ENCODE peak calls at places on chromosomes 16 and 17, in four cellular contexts. I is sigmoid colon, X is GM20000, T is NB4. G is an unnamed sample.

GRCh38 chr17:58507123-58507634 is 7.3 kb downstream of the MTMR4 start:
- DNase-seq in I (no peak), T (peak), X (no peak), G (no peak)

GRCh38 chr17:43352579-43352978 is 46.2 kb upstream of the ARL4D start:
- DNase-seq in I (no peak), X (no peak), T (no peak), G (no peak)

GRCh38 chr16:66135376-66135775 is 231.1 kb upstream of the CDH5 start:
- DNase-seq in X (no peak), T (no peak), I (peak), G (no peak)

GRCh38 chr17:17877548-17878358 is 41.0 kb upstream of the SREBF1 start:
- DNase-seq in I (peak), X (no peak), T (no peak), G (no peak)

GRCh38 chr17:77408284-77408683 is 267.5 kb downstream of the SEC14L1 start:
- DNase-seq in T (no peak), X (no peak), I (no peak), G (no peak)

GRCh38 chr16:57260294-57260929 is 15.4 kb downstream of the ARL2BP start:
- DNase-seq in T (peak), X (peak), I (peak), G (peak)

GRCh38 chr17:1714488-1714979 is 4.4 kb upstream of the TLCD2 start:
- DNase-seq in X (no peak), I (peak), T (peak), G (no peak)

GRCh38 chr17:78865682-78866390 is 25.2 kb upstream of the USP36 start:
- DNase-seq in I (peak), X (peak), T (peak), G (no peak)

GRCh38 chr16:86574646-86575045 is 3.7 kb upstream of the FOXL1 start:
- DNase-seq in T (no peak), I (no peak), X (no peak), G (no peak)

GRCh38 chr17:61492759-61493526 is 40.7 kb downstream of the TBX4 start:
- DNase-seq in X (no peak), T (no peak), I (no peak), G (no peak)

GRCh38 chr16:85185281-85185680 is 73.0 kb upstream of the CIBAR2 start:
- DNase-seq in X (no peak), T (no peak), I (no peak), G (no peak)

GRCh38 chr17:70022175-70022574 is 52.9 kb upstream of the KCNJ16 start:
- DNase-seq in X (no peak), T (no peak), I (no peak), G (no peak)

GRCh38 chr16:64083428-64084129 is 1038.3 kb downstream of the CDH11 start:
- DNase-seq in T (no peak), X (no peak), I (no peak), G (no peak)

GRCh38 chr16:1612320-1613111 is at the start of gene CRAMP1:
- DNase-seq in I (peak), T (peak), X (peak), G (no peak)

GRCh38 chr16:78392585-78393195 is 293.2 kb downstream of the WWOX start:
- DNase-seq in I (no peak), X (no peak), T (no peak), G (no peak)

GRCh38 chr16:78396673-78397072 is 297.2 kb downstream of the WWOX start:
- DNase-seq in T (peak), I (no peak), X (no peak), G (no peak)

GRCh38 chr16:78390828-78391227 is 291.4 kb downstream of the WWOX start:
- DNase-seq in I (no peak), X (no peak), T (no peak), G (no peak)

GRCh38 chr16:78395035-78395434 is 295.6 kb downstream of the WWOX start:
- DNase-seq in I (no peak), X (no peak), T (peak), G (no peak)

DNA sequence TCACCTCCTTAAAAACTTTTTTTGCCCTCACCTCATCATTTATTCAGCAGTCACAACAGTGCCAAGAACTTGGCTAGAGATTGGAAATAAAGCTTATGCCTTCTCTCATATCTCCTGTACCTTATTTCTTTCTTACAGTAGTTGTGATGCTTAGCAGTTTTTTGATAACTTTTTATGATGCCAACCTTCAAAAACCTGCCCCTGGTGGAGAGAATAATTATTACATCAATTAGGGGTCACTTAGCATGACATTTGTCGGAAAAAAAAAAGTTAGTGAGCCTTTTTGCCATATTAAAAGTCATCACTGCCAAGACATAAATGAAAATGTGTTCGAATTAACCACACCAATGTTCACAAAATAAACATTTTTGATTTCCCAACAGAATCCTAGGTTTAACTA is 296.6 kb downstream of the WWOX start:
- DNase-seq in X (no peak), T (peak), I (no peak), G (no peak)
- TF ChIP-seq CTCF in X (no peak), T (peak), I (no peak), G (peak)

GRCh38 chr17:57235124-57235523 is 21.2 kb upstream of the MSI2 start:
- DNase-seq in T (no peak), X (no peak), I (no peak), G (no peak)
- TF ChIP-seq CTCF in T (no peak), X (no peak), I (no peak), G (no peak)

GRCh38 chr17:81487487-81488275 is 24.9 kb downstream of the ACTG1 start:
- DNase-seq in I (peak), T (peak), X (peak), G (peak)
- TF ChIP-seq CTCF in I (no peak), T (no peak), X (no peak), G (no peak)

DNA sequence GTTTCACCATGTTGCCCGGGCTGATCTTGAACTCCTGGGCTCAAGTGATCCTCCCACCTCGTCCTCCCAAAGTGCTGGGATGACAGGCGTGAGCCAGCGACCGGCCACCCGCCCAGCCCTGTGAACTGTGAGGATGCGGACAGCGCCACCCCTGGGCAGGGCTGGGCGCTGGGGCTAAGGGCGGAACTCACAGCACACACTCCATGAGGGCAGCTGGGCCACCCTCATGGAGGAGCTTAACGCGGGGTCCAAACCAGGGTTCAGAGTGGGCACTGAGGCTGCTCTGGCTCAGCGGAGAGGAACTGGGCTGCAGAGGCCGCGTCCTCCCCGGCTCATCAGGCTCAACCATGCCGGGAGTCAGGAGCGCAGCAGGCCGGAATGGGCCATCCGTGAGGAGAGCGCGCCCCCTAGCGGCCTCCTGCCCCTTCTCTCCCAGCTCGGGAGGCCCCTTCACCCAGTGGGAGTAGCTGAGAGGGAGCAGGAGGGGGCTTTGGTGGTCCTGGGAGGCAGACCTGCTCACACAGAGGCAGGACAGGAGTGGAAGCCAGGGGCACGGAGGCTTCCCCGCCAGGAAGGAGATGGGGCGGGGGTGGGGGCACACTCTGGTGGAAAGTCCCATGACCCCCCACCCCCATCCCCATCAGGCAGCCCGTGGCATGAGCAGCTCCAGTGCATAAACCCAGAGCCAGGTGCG is 13.8 kb downstream of the CORO7 start:
- DNase-seq in T (peak), X (peak), I (peak), G (peak)
- TF ChIP-seq CTCF in T (peak), X (peak), I (peak), G (peak)

DNA sequence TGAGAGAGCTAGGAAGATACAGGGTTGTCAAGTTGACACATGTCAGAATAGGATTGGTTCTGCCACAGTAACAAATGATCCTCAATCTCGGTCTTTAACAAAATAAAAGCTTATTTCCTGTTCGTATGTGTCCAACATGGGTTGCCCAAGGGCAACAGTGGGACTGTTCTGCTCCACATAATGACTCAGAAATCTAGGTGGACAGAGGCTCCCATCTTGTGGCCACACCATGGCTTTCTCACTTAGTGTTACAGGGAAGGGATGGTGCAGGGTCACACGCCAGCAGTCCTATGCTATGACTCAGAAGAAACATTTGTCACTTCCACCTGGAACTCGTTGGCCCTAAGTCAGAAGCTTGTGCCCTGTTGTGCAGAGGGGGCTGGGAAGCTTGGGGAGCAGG is 364.9 kb downstream of the SNX29 start:
- DNase-seq in X (no peak), T (no peak), I (no peak), G (no peak)
- TF ChIP-seq CTCF in X (no peak), T (no peak), I (no peak), G (peak)

GRCh38 chr17:66860204-66860603 is 25.3 kb downstream of the CACNG5 start:
- DNase-seq in I (no peak), T (no peak), X (no peak), G (no peak)

GRCh38 chr17:66850692-66851091 is 15.8 kb downstream of the CACNG5 start:
- DNase-seq in I (no peak), X (no peak), T (no peak), G (no peak)

GRCh38 chr17:66849851-66850580 is 15.1 kb downstream of the CACNG5 start:
- DNase-seq in T (no peak), X (no peak), I (no peak), G (no peak)

GRCh38 chr17:66858182-66859083 is 23.5 kb downstream of the CACNG5 start:
- DNase-seq in I (no peak), T (no peak), X (no peak), G (no peak)

GRCh38 chr17:66855204-66855603 is 20.3 kb downstream of the CACNG5 start:
- DNase-seq in I (no peak), X (no peak), T (peak), G (no peak)
- TF ChIP-seq CTCF in I (no peak), X (peak), T (peak), G (peak)

DNA sequence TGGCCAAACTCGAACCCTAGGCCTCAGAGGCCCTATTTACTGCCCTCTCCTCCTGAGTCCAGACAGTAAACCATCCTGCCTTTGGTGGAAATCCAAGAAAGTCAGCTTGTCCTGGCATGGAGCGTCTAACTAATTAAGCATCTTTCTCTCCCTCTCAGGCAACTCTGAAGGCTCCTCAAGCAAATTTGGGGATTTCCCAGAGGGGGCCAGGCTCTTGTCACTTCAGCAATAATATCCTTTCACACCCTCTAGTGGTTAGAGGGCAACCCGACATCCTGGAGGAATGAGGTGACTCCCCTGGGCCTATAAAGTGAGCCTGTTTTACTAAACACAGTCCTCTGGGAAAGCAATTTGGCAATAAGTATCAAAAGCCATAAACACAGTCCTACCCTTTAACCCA is 60.4 kb downstream of the NOG start:
- DNase-seq in X (peak), I (no peak), T (peak), G (no peak)
- TF ChIP-seq CTCF in X (no peak), I (no peak), T (peak), G (peak)

GRCh38 chr17:13735861-13736260 is 134.1 kb upstream of the HS3ST3A1 start:
- DNase-seq in X (no peak), I (no peak), T (no peak), G (no peak)

GRCh38 chr17:13734880-13735279 is 133.2 kb upstream of the HS3ST3A1 start:
- DNase-seq in T (no peak), I (no peak), X (no peak), G (no peak)

GRCh38 chr17:13736915-13737314 is 135.2 kb upstream of the HS3ST3A1 start:
- DNase-seq in T (peak), X (no peak), I (no peak), G (no peak)

GRCh38 chr17:13740692-13741091 is 139.0 kb upstream of the HS3ST3A1 start:
- DNase-seq in X (no peak), I (no peak), T (no peak), G (no peak)

DNA sequence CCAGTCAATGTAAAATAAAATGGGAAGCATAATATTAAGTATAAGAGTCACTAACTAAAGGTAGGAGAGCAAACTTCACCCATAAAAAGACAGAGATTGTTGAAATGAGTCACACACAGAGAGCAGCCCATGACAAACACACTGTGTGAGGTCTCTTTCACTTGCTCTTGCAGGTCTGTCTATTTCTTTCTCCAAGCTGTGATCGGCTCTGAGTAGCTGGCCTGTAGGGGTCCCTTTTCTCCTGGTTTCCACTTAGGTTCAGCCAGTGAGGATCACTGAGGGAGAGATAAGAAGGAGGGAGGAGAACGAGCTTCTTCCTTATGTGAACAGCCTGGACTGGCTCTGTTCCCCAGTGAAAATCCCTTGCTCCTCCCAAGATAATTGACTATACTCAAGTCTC is 133.7 kb upstream of the HS3ST3A1 start:
- DNase-seq in I (no peak), T (no peak), X (no peak), G (no peak)
- TF ChIP-seq CTCF in I (no peak), T (no peak), X (no peak), G (no peak)

GRCh38 chr16:12081048-12081404 is 104.5 kb downstream of the SNX29 start:
- DNase-seq in T (no peak), X (no peak), I (peak), G (no peak)
- TF ChIP-seq CTCF in T (no peak), X (no peak), I (no peak), G (no peak)

GRCh38 chr17:8189711-8190477 is at the start of gene BORCS6:
- DNase-seq in T (peak), I (peak), X (peak), G (peak)
- TF ChIP-seq CTCF in T (no peak), I (no peak), X (no peak), G (peak)

G was measured in chondrocyte.